ENCODE peak calls at places on chromosomes 6 and 20, in ten cellular contexts. U is stimulated activated CD8-positive, alpha-beta memory T cell treated with anti-CD3 and anti-CD28 coated beads, Interleukin-4, amount 100 ng/mL, for 1 hour; E is iris pigment epithelial cell; H is activated T-cell treated with anti-CD3 and anti-CD28 coated beads for 24 hours; S is astrocyte of the hippocampus; T is psoas muscle; C is H9; Q is renal cortical epithelial cell; O is heart right ventricle; P is neural crest cell. Z is an unnamed sample.

GRCh38 chr6:6940031-6940664 is 167.6 kb upstream of the RREB1 start:
- DNase-seq in U (no peak), E (no peak), H (no peak), S (no peak), T (no peak), C (peak; percentile 41), Q (no peak), O (no peak), P (no peak), Z (no peak)

GRCh38 chr20:32040142-32040953 is 11.7 kb upstream of the HCK start:
- DNase-seq in U (no peak), E (no peak), H (no peak), S (no peak), T (peak; percentile 21), C (no peak), Q (no peak), O (no peak), P (no peak), Z (no peak)

GRCh38 chr6:68233623-68234022 is 401.5 kb upstream of the ADGRB3 start:
- DNase-seq in U (no peak), E (peak; percentile 63), H (no peak), S (peak; percentile 14), T (no peak), C (no peak), Q (peak; percentile 16), O (no peak), P (no peak), Z (no peak)

GRCh38 chr6:133468591-133468990 is 227.4 kb downstream of the EYA4 start:
- DNase-seq in U (no peak), E (no peak), H (no peak), S (no peak), T (no peak), C (no peak), Q (no peak), O (no peak), P (no peak), Z (no peak)

GRCh38 chr6:88992741-88993557 is 29.5 kb upstream of the RNGTT start:
- DNase-seq in U (no peak), E (peak; percentile 8), H (no peak), S (no peak), T (no peak), C (no peak), Q (peak; percentile 52), O (no peak), P (no peak), Z (no peak)

GRCh38 chr6:116070990-116071389 is 10.3 kb upstream of the FRK start:
- DNase-seq in U (no peak), E (no peak), H (no peak), S (no peak), T (no peak), C (no peak), Q (no peak), O (no peak), P (no peak), Z (no peak)

GRCh38 chr6:122200441-122200840 is 199.0 kb upstream of the HSF2 start:
- DNase-seq in U (no peak), E (peak; percentile 16), H (no peak), S (peak; percentile 43), T (no peak), C (no peak), Q (no peak), O (no peak), P (no peak), Z (no peak)

GRCh38 chr6:3784423-3784822 is 32.9 kb upstream of the PXDC1 start:
- DNase-seq in U (no peak), E (no peak), H (no peak), S (no peak), T (no peak), C (no peak), Q (no peak), O (no peak), P (no peak), Z (no peak)

Z was measured in esophagus squamous epithelium.